ENCODE peak calls at places on chromosome 20, in four cellular contexts. N is H9, K is GM23248, C is IMR-90. M is an unnamed sample.

GRCh38 chr20:33944914-33945313 is 48.8 kb upstream of the RALY start:
- DNase-seq in N (no peak), C (no peak), K (no peak), M (no peak)

GRCh38 chr20:44720994-44721784 is 6.0 kb downstream of the CCN5 start:
- DNase-seq in K (peak; percentile 86), C (peak; percentile 77), N (no peak), M (no peak)

GRCh38 chr20:62685781-62686555 is 22.7 kb upstream of the NTSR1 start:
- DNase-seq in N (no peak), C (no peak), K (no peak), M (peak; percentile 49)

GRCh38 chr20:62136283-62137091 is 6.7 kb downstream of the PSMA7 start:
- DNase-seq in N (peak; percentile 70), C (peak; percentile 68), K (peak; percentile 81), M (peak; percentile 70)

GRCh38 chr20:59789641-59790040 is 143.8 kb downstream of the SYCP2 start:
- DNase-seq in K (no peak), N (peak; percentile 18), C (no peak), M (no peak)

GRCh38 chr20:49899551-49900383 is 15.6 kb downstream of the SPATA2 start:
- DNase-seq in C (peak; percentile 12), K (no peak), N (no peak), M (no peak)

GRCh38 chr20:43949741-43950618 is 35.3 kb downstream of the TOX2 start:
- DNase-seq in C (no peak), K (no peak), N (no peak), M (peak; percentile 45)

GRCh38 chr20:44005661-44006060 is 91.0 kb downstream of the TOX2 start:
- DNase-seq in K (no peak), C (no peak), N (no peak), M (no peak)

GRCh38 chr20:31595654-31596411 is 9.3 kb upstream of the ID1 start:
- DNase-seq in N (peak; percentile 95), C (peak; percentile 86), K (peak; percentile 99), M (peak; percentile 86)

GRCh38 chr20:3082306-3082951 is 2.1 kb downstream of the AVP start:
- DNase-seq in C (no peak), K (peak; percentile 54), N (no peak), M (no peak)

GRCh38 chr20:62418709-62419487 is 8.4 kb downstream of the RBBP8NL start:
- DNase-seq in C (no peak), N (no peak), K (no peak), M (no peak)

GRCh38 chr20:6055161-6055783 is 1.4 kb upstream of the LRRN4 start:
- DNase-seq in C (no peak), N (no peak), K (no peak), M (no peak)

GRCh38 chr20:2671977-2672376 is 8.0 kb upstream of the IDH3B start:
- DNase-seq in C (no peak), K (no peak), N (no peak), M (no peak)

GRCh38 chr20:10781526-10781925 is 107.7 kb upstream of the JAG1 start:
- DNase-seq in K (no peak), C (no peak), N (no peak), M (no peak)

GRCh38 chr20:10602141-10602660 is 71.6 kb downstream of the JAG1 start:
- DNase-seq in N (no peak), C (no peak), K (no peak), M (no peak)

GRCh38 chr20:46696791-46697279 is 7.6 kb upstream of the TP53RK start:
- DNase-seq in C (no peak), K (no peak), N (no peak), M (no peak)
- H3K9ac ChIP-seq in C (no peak overlapping the region), K (no peak overlapping the region), N (no peak overlapping the region), M (no peak overlapping the region)

DNA sequence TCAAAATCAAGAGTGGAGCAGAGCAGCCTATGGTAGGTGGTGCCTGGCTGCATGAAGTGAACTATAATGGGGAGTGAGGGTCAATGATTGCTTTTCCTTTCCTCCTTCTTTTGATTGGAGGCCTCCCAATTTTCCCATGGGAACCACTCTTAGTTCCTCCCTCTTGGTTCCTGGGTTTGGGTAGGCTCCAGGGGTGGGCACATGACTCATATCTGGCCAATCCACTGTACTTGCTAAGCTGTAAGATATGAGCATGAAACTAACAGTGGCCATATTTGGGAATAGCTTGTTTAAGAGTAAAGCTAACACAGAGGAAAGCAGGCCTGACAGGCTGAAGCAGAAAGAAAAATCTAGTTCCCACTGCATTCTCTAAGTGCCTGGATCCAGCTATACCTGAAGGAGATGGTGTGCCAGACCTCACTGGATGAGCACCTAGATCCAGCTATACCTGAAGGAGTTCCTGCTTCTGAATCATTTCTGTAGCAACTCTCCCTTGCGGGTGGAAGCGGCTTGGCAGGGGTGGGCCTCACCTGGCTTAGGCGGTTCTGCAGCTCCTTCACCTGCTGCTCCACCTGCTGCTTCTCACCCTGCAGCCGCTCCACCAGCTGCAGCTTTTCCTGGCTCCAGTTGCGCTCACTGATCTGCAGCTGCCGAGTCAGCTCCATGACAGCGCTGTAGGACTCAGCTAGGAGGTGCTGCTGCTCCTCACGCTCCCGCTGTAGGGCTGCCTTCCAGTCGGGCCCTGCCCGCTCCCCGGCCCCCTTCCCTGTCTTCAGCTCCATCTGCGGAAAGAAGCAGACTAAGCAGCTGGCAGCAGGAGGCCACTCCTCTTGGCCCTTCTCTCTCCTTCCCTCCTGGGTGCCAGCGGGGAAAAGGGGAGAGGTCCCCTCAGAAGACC is 29.0 kb upstream of the DSN1 start:
- DNase-seq in K (peak; percentile 58), C (peak; percentile 90), N (no peak), M (no peak)
- H3K9me3 ChIP-seq in K (no peaks in the 10 kb centered on the region), C (no peaks in the 10 kb centered on the region), N (no peaks in the 10 kb centered on the region), M (no peaks in the 10 kb centered on the region)

DNA sequence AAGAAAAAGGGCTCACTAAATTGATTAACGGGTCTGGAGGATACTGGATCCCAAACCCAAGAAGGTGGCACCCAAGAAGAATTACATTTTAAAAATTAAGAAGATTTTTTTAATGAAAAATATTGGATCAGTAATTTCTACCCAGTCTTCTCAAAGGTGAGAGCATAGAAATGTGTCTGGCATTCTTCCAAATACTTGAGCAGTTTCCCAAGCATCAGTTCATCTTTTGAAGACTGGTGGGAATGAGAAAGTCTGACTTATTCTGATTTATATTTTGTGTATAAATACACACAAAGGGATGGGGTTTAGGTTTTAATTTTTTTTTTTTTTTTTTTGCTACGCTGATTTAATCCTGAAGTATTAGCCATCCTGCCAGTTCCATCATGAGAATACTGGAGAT is 3.3 kb downstream of the MGME1 start:
- DNase-seq in K (no peak), C (peak; percentile 42), N (no peak), M (no peak)
- H3K9ac ChIP-seq in K (peak overlapping the region; percentile 94), C (no peak overlapping the region), N (peak overlapping the region; percentile 6), M (no peak overlapping the region)

GRCh38 chr20:48148020-48148419 is 362.7 kb upstream of the SULF2 start:
- DNase-seq in C (no peak), K (no peak), N (no peak), M (no peak)
- H3K9me3 ChIP-seq in C (peaks cover 1% of the 10 kb centered on the region), K (no peaks in the 10 kb centered on the region), N (no peaks in the 10 kb centered on the region), M (no peaks in the 10 kb centered on the region)

GRCh38 chr20:17936791-17937687 is 31.6 kb downstream of the SNX5 start:
- DNase-seq in C (peak; percentile 81), N (no peak), K (peak; percentile 80), M (peak; percentile 66)

GRCh38 chr20:17940447-17940971 is 28.1 kb downstream of the SNX5 start:
- DNase-seq in C (no peak), N (peak; percentile 66), K (no peak), M (no peak)

GRCh38 chr20:17941087-17941825 is 27.3 kb downstream of the SNX5 start:
- DNase-seq in N (no peak), C (no peak), K (no peak), M (peak; percentile 19)

GRCh38 chr20:17939622-17940446 is 28.8 kb downstream of the SNX5 start:
- DNase-seq in K (no peak), N (peak; percentile 54), C (no peak), M (no peak)

DNA sequence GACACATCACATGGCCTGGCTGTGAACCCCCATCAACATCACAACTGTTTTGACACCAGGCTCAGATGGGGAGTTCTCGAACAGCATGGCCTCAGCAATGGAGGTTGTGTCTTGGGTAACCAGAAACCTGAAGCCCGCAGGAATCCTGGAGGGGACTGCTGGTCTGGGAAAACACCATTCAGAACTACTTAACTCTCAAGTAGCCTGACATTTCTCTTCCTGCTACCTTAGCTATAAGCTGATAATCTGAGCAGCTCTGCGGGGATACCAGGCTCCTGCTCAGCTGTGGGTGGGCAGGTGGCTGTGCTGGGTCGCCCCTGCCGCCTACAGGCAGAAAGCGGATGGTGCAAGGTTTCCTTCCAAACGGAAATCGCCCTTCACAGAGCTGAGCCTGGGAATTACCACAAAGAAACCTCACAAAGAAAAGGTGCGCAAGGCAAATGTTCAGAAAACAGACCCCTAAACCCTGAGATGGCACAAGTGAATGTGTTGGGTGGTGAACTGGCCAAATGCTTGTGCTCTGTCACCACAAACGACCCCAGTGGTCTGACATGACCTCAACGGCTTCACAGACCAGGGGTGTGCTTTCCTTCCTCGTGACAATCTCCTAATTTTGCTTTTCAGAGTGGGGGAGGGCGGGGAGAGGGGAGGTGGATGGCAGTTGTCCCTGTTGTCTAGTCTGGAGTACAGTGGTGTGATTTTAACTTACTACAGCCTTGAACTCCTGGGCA is 29.5 kb downstream of the SNX5 start:
- DNase-seq in C (peak; percentile 67), N (peak; percentile 86), K (peak; percentile 84), M (peak; percentile 77)
- H3K9ac ChIP-seq in C (no peak overlapping the region), N (peak overlapping the region; percentile 18), K (peak overlapping the region; percentile 7), M (peak overlapping the region; percentile 62)

GRCh38 chr20:35200255-35200654 is 26.2 kb upstream of the MMP24 start:
- DNase-seq in K (peak; percentile 91), C (peak; percentile 87), N (no peak), M (no peak)
- H3K9me3 ChIP-seq in K (peaks cover 3% of the 10 kb centered on the region), C (peaks cover 15% of the 10 kb centered on the region), N (no peaks in the 10 kb centered on the region), M (no peaks in the 10 kb centered on the region)

GRCh38 chr20:57782631-57783041 is 72.8 kb upstream of the PMEPA1 start:
- DNase-seq in K (no peak), N (peak; percentile 19), C (no peak), M (no peak)

GRCh38 chr20:57781901-57782300 is 72.1 kb upstream of the PMEPA1 start:
- DNase-seq in N (peak; percentile 20), C (no peak), K (no peak), M (no peak)

GRCh38 chr20:57779401-57780003 is 69.7 kb upstream of the PMEPA1 start:
- DNase-seq in K (no peak), C (no peak), N (no peak), M (no peak)

GRCh38 chr20:57780906-57781305 is 71.1 kb upstream of the PMEPA1 start:
- DNase-seq in K (no peak), N (no peak), C (no peak), M (no peak)

GRCh38 chr20:57780398-57780797 is 70.6 kb upstream of the PMEPA1 start:
- DNase-seq in N (no peak), K (no peak), C (no peak), M (no peak)
- H3K9ac ChIP-seq in N (no peak overlapping the region), K (no peak overlapping the region), C (no peak overlapping the region), M (no peak overlapping the region)

M was measured in colonic mucosa.